ENCODE peak calls at places on chromosomes 7 and 10, in six cellular contexts. One of them, this sample, is unnamed.

GRCh38 chr7:90250601-90251303 is 5.8 kb downstream of the CFAP69 start:
- DNase-seq in stomach: no peak
- DNase-seq in PC-9: no peak
- DNase-seq in transverse colon: no peak
- DNase-seq in GM23338: no peak
- DNase-seq in tibial nerve: no peak
- DNase-seq in this sample: peak; percentile 66

GRCh38 chr7:91276909-91277308 is 12.7 kb downstream of the FZD1 start:
- DNase-seq in PC-9: no peak
- DNase-seq in GM23338: no peak
- DNase-seq in transverse colon: no peak
- DNase-seq in tibial nerve: no peak
- DNase-seq in stomach: no peak
- DNase-seq in this sample: no peak

GRCh38 chr7:65379318-65379717 is 5.7 kb downstream of the ZNF92 start:
- DNase-seq in stomach: no peak
- DNase-seq in PC-9: no peak
- DNase-seq in transverse colon: no peak
- DNase-seq in GM23338: no peak
- DNase-seq in tibial nerve: no peak
- DNase-seq in this sample: no peak

GRCh38 chr10:114751856-114752255 is 69.7 kb upstream of the FHIP2A start:
- DNase-seq in transverse colon: no peak
- DNase-seq in stomach: no peak
- DNase-seq in PC-9: no peak
- DNase-seq in GM23338: no peak
- DNase-seq in tibial nerve: no peak
- DNase-seq in this sample: no peak

GRCh38 chr7:134255814-134256213 is 60.9 kb downstream of the SLC35B4 start:
- DNase-seq in transverse colon: no peak
- DNase-seq in PC-9: no peak
- DNase-seq in stomach: no peak
- DNase-seq in GM23338: peak; percentile 64
- DNase-seq in tibial nerve: no peak
- DNase-seq in this sample: no peak

GRCh38 chr7:1291040-1291689 is 58.5 kb downstream of the UNCX start:
- DNase-seq in tibial nerve: no peak
- DNase-seq in transverse colon: no peak
- DNase-seq in PC-9: no peak
- DNase-seq in GM23338: no peak
- DNase-seq in stomach: no peak
- DNase-seq in this sample: no peak

GRCh38 chr7:29921404-29922010 is 68.1 kb downstream of the SCRN1 start:
- DNase-seq in GM23338: peak; percentile 86
- DNase-seq in transverse colon: peak; percentile 35
- DNase-seq in stomach: peak; percentile 38
- DNase-seq in PC-9: peak; percentile 56
- DNase-seq in tibial nerve: peak; percentile 49
- DNase-seq in this sample: peak; percentile 39

GRCh38 chr10:128952856-128953255 is 514.2 kb upstream of the MGMT start:
- DNase-seq in transverse colon: no peak
- DNase-seq in PC-9: no peak
- DNase-seq in stomach: no peak
- DNase-seq in GM23338: no peak
- DNase-seq in tibial nerve: no peak
- DNase-seq in this sample: no peak

GRCh38 chr7:84013616-84014240 is 180.9 kb downstream of the SEMA3A start:
- DNase-seq in tibial nerve: no peak
- DNase-seq in transverse colon: no peak
- DNase-seq in PC-9: no peak
- DNase-seq in stomach: no peak
- DNase-seq in GM23338: peak; percentile 20
- DNase-seq in this sample: no peak

GRCh38 chr7:50677279-50677996 is 105.3 kb downstream of the GRB10 start:
- DNase-seq in tibial nerve: no peak
- DNase-seq in GM23338: no peak
- DNase-seq in transverse colon: no peak
- DNase-seq in PC-9: no peak
- DNase-seq in stomach: no peak
- DNase-seq in this sample: no peak

GRCh38 chr10:62250594-62251198 is 17.9 kb downstream of the RTKN2 start:
- DNase-seq in PC-9: peak; percentile 35
- DNase-seq in transverse colon: no peak
- DNase-seq in GM23338: no peak
- DNase-seq in stomach: no peak
- DNase-seq in tibial nerve: no peak
- DNase-seq in this sample: no peak

GRCh38 chr10:61961278-61961677 is 59.8 kb downstream of the ARID5B start:
- DNase-seq in GM23338: no peak
- DNase-seq in tibial nerve: no peak
- DNase-seq in stomach: no peak
- DNase-seq in transverse colon: no peak
- DNase-seq in PC-9: no peak
- DNase-seq in this sample: no peak

GRCh38 chr10:107616463-107617131 is 452.1 kb upstream of the SORCS1 start:
- DNase-seq in stomach: no peak
- DNase-seq in PC-9: no peak
- DNase-seq in transverse colon: no peak
- DNase-seq in GM23338: no peak
- DNase-seq in tibial nerve: no peak
- DNase-seq in this sample: no peak

GRCh38 chr7:33334349-33334748 is 205.0 kb downstream of the BBS9 start:
- DNase-seq in PC-9: no peak
- DNase-seq in tibial nerve: no peak
- DNase-seq in transverse colon: no peak
- DNase-seq in GM23338: peak; percentile 84
- DNase-seq in stomach: no peak
- DNase-seq in this sample: no peak

GRCh38 chr7:44489955-44490350 is 505 bp downstream of the NUDCD3 start:
- DNase-seq in PC-9: no peak
- DNase-seq in GM23338: no peak
- DNase-seq in transverse colon: peak; percentile 49
- DNase-seq in stomach: peak; percentile 25
- DNase-seq in tibial nerve: no peak
- DNase-seq in this sample: no peak

GRCh38 chr7:93779115-93779514 is 111.4 kb downstream of the TFPI2 start:
- DNase-seq in GM23338: no peak
- DNase-seq in stomach: no peak
- DNase-seq in tibial nerve: no peak
- DNase-seq in PC-9: no peak
- DNase-seq in transverse colon: no peak
- DNase-seq in this sample: no peak

GRCh38 chr7:26216044-26216443 is 14.5 kb downstream of the CBX3 start:
- DNase-seq in stomach: no peak
- DNase-seq in tibial nerve: no peak
- DNase-seq in GM23338: no peak
- DNase-seq in transverse colon: no peak
- DNase-seq in PC-9: no peak
- DNase-seq in this sample: no peak

GRCh38 chr7:105127179-105127578 is 113.2 kb downstream of the KMT2E start:
- DNase-seq in GM23338: no peak
- DNase-seq in stomach: no peak
- DNase-seq in transverse colon: no peak
- DNase-seq in PC-9: no peak
- DNase-seq in tibial nerve: no peak
- DNase-seq in this sample: no peak

GRCh38 chr7:47581821-47582747 is at the start of gene TNS3:
- DNase-seq in stomach: peak; percentile 68
- DNase-seq in tibial nerve: no peak
- DNase-seq in GM23338: peak; percentile 78
- DNase-seq in transverse colon: peak; percentile 69
- DNase-seq in PC-9: peak; percentile 74
- DNase-seq in this sample: no peak

GRCh38 chr10:129629911-129630310 is 162.9 kb downstream of the MGMT start:
- DNase-seq in tibial nerve: no peak
- DNase-seq in stomach: no peak
- DNase-seq in transverse colon: no peak
- DNase-seq in PC-9: no peak
- DNase-seq in GM23338: no peak
- DNase-seq in this sample: no peak

GRCh38 chr7:1028044-1028770 is 16.1 kb upstream of the GPR146 start:
- DNase-seq in stomach: peak; percentile 93
- DNase-seq in transverse colon: peak; percentile 93
- DNase-seq in PC-9: peak; percentile 95
- DNase-seq in tibial nerve: peak; percentile 85
- DNase-seq in GM23338: peak; percentile 85
- DNase-seq in this sample: peak; percentile 49

DNA sequence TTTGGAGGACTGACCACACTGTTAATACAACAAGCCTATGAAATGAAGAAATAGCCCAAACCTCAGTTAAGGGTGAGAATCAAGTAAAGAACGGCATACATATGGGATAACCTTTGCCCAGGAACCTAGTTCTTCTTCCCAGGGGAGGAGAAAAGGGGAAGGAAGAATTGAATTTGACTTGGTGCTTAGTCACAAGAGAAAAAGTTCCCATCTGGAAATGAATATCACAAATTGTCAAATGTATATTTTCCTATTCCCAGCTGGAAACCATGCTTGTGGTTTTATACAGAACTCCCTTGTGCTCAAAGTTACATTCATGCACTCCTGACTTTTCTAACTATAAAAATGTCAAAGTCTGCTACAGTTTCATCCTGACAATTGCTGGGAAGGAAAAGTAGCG is 18.4 kb upstream of the GSAP start:
- DNase-seq in tibial nerve: no peak
- DNase-seq in transverse colon: no peak
- DNase-seq in GM23338: no peak
- DNase-seq in PC-9: no peak
- DNase-seq in stomach: no peak
- DNase-seq in this sample: no peak
- TF ChIP-seq CTCF in tibial nerve: no peak
- TF ChIP-seq CTCF in transverse colon: no peak
- TF ChIP-seq CTCF in GM23338: no peak
- TF ChIP-seq CTCF in PC-9: no peak
- TF ChIP-seq CTCF in stomach: no peak
- TF ChIP-seq CTCF in this sample: no peak

GRCh38 chr10:125878957-125879835 is 1.9 kb downstream of the DHX32 start:
- DNase-seq in tibial nerve: no peak
- DNase-seq in PC-9: peak; percentile 53
- DNase-seq in stomach: no peak
- DNase-seq in GM23338: no peak
- DNase-seq in transverse colon: no peak
- DNase-seq in this sample: peak; percentile 80

GRCh38 chr10:125883198-125883597 is 2.1 kb upstream of the DHX32 start:
- DNase-seq in GM23338: no peak
- DNase-seq in PC-9: no peak
- DNase-seq in transverse colon: no peak
- DNase-seq in tibial nerve: no peak
- DNase-seq in stomach: no peak
- DNase-seq in this sample: no peak

GRCh38 chr10:125881192-125881591 is at the start of gene DHX32:
- DNase-seq in stomach: no peak
- DNase-seq in GM23338: peak; percentile 91
- DNase-seq in transverse colon: no peak
- DNase-seq in tibial nerve: no peak
- DNase-seq in PC-9: no peak
- DNase-seq in this sample: no peak

GRCh38 chr10:125882596-125882995 is 1.5 kb upstream of the DHX32 start:
- DNase-seq in transverse colon: no peak
- DNase-seq in PC-9: no peak
- DNase-seq in GM23338: no peak
- DNase-seq in stomach: no peak
- DNase-seq in tibial nerve: no peak
- DNase-seq in this sample: no peak

DNA sequence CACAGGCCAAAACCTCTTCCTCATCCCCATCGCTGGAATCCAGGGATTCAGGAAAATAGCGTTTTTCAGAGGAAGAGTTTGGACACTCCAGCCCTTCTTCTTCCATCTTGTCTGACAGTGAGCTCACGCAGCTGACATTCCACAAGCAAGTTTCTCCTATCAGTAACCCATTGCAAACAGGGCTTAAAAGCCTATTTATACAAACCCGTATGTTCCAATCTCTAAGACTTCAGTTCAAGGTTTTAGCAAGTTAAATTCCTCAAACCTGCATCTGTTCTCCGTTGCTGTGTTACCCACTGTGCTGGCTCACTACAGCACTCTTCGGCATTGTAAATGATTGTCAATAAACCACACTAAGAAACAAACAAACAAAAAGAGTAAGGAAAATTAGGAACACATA is 373 bp downstream of the DHX32 start:
- DNase-seq in GM23338: peak; percentile 8
- DNase-seq in PC-9: no peak
- DNase-seq in transverse colon: no peak
- DNase-seq in tibial nerve: no peak
- DNase-seq in stomach: no peak
- DNase-seq in this sample: no peak
- H3K4me3 ChIP-seq in GM23338: peak overlapping the region; percentile 26
- H3K4me3 ChIP-seq in PC-9: no peak overlapping the region
- H3K4me3 ChIP-seq in transverse colon: no peak overlapping the region
- H3K4me3 ChIP-seq in tibial nerve: no peak overlapping the region
- H3K4me3 ChIP-seq in stomach: no peak overlapping the region
- H3K4me3 ChIP-seq in this sample: no peak overlapping the region

DNA sequence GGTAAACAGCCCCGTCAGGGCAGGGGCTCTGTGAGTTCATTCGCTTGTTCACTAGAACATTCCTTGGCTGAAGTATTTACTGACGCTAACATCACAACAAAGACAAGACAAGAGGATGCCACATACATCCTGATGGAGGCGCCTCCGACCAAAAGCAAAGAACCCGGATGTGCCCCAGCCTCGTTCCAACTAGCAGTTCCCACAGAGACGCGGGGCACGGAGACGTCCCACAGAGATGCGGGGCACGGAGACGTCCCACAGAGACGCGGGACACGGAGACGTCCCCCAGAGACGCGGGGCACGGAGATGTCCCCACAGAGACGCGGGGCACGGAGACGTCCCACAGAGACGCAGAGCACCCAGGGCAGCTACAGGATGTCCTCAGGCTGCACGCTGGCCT is 35.4 kb upstream of the CFAP46 start:
- DNase-seq in GM23338: peak; percentile 48
- DNase-seq in tibial nerve: no peak
- DNase-seq in stomach: no peak
- DNase-seq in transverse colon: no peak
- DNase-seq in PC-9: no peak
- DNase-seq in this sample: no peak
- TF ChIP-seq CTCF in GM23338: peak; percentile 20
- TF ChIP-seq CTCF in tibial nerve: no peak
- TF ChIP-seq CTCF in stomach: no peak
- TF ChIP-seq CTCF in transverse colon: no peak
- TF ChIP-seq CTCF in PC-9: no peak
- TF ChIP-seq CTCF in this sample: no peak

DNA sequence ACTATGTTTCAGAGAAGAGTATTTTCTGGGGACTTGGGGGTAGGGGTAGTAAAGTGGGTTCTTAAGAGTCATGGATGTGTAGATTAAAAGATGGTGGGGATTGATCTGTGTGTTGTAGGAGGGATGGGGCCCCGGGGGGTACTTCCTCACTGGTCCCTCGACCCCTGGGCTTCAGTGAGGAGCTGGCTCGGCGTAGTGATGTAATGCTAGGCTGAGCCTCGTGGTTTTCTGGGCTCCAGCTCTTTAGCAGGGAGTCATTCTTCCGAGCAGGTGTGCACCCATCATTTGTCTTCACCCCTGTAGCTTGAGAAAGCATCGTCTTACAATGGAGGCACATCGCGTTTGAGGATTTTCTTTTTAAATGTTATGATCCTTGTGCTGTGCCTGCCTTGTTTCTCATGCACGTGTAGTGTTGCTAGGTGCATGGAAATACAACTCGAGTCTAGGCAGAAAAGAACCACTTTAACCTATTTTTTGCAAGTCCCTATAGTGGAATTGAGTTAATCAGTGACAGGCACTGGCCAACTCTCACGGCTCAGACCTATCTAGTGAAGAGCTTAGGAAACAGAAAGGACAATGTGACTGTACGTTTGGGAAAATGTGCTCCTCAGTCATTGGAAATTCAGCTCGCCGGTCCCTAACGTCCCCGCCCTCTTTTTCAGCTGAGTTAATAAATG is 106.1 kb upstream of the BTBD16 start:
- DNase-seq in transverse colon: no peak
- DNase-seq in GM23338: peak; percentile 52
- DNase-seq in PC-9: no peak
- DNase-seq in stomach: peak; percentile 60
- DNase-seq in tibial nerve: no peak
- DNase-seq in this sample: no peak
- H3K4me3 ChIP-seq in transverse colon: no peak overlapping the region
- H3K4me3 ChIP-seq in GM23338: peak overlapping the region; percentile 96
- H3K4me3 ChIP-seq in PC-9: no peak overlapping the region
- H3K4me3 ChIP-seq in stomach: no peak overlapping the region
- H3K4me3 ChIP-seq in tibial nerve: no peak overlapping the region
- H3K4me3 ChIP-seq in this sample: no peak overlapping the region

This sample was measured in astrocyte of the cerebellum.